ENCODE peak calls at places on chromosomes 7 and 10, in five cellular contexts. W is anterior cingulate cortex, T is AG09319, J is endothelial cell of umbilical vein, V is NCI-H1092 treated with DMSO at 0.1 percent for 48 hours. A is an unnamed sample.

GRCh38 chr10:119859422-119860258 is 13.0 kb downstream of the MCMBP start:
- DNase-seq in T (no peak), W (no peak), V (no peak), J (peak), A (no peak)

GRCh38 chr7:86776136-86776535 is 132.4 kb downstream of the GRM3 start:
- DNase-seq in J (no peak), T (no peak), W (no peak), V (peak), A (no peak)

GRCh38 chr7:55307123-55307916 is 57.8 kb upstream of the LANCL2 start:
- DNase-seq in V (no peak), T (no peak), J (no peak), W (no peak), A (no peak)

GRCh38 chr10:116665541-116666125 is 44.9 kb downstream of the PNLIPRP2 start:
- DNase-seq in V (no peak), T (no peak), W (no peak), J (no peak), A (no peak)

GRCh38 chr7:80147543-80148376 is 13.1 kb downstream of the GNAI1 start:
- DNase-seq in T (peak), V (no peak), J (no peak), W (no peak), A (no peak)

GRCh38 chr10:101710064-101710695 is 15.2 kb upstream of the FBXW4 start:
- DNase-seq in W (no peak), V (no peak), J (peak), T (no peak), A (no peak)

GRCh38 chr7:132141109-132141508 is 435.2 kb downstream of the PLXNA4 start:
- DNase-seq in V (no peak), T (no peak), W (no peak), J (no peak), A (no peak)

GRCh38 chr10:60144099-60144498 is 237.7 kb upstream of the CCDC6 start:
- DNase-seq in T (no peak), J (no peak), V (no peak), W (no peak), A (no peak)

GRCh38 chr10:99172130-99172738 is 63.4 kb downstream of the HPSE2 start:
- DNase-seq in T (no peak), J (peak), W (peak), V (no peak), A (no peak)

A was measured in omental fat pad.